ENCODE peak calls at places on chromosome 11, in ten cellular contexts. J is hepatocyte; U is AG09309; M is ovary; G is AG10803; S is brain microvascular endothelial cell; B is psoas muscle; N is activated CD8-positive, alpha-beta T cell treated with anti-CD3 and anti-CD28 coated beads for 36 hours; K is progenitor cell of endocrine pancreas; O is fibroblast of lung. Q is an unnamed sample.

GRCh38 chr11:70191495-70192140 is 11.5 kb upstream of the FADD start:
- DNase-seq in O (peak), M (peak), G (peak), U (no peak), B (peak), J (peak), N (peak), K (peak), S (peak), Q (peak)

GRCh38 chr11:132422725-132423124 is 1052.3 kb downstream of the NTM start:
- DNase-seq in S (no peak), K (no peak), M (no peak), O (no peak), J (no peak), U (no peak), N (no peak), G (no peak), B (no peak), Q (no peak)

GRCh38 chr11:387193-387793 is 6.7 kb upstream of the PKP3 start:
- DNase-seq in O (no peak), N (no peak), K (no peak), J (no peak), G (no peak), U (no peak), M (no peak), S (no peak), B (no peak), Q (no peak)

GRCh38 chr11:126431401-126432064 is 76.0 kb downstream of the ST3GAL4 start:
- DNase-seq in U (peak), O (peak), N (no peak), B (peak), S (peak), J (peak), M (peak), K (no peak), G (peak), Q (no peak)

GRCh38 chr11:34190192-34191139 is 85.0 kb downstream of the NAT10 start:
- DNase-seq in J (no peak), B (no peak), G (no peak), U (no peak), M (no peak), S (no peak), O (no peak), N (no peak), K (no peak), Q (no peak)

GRCh38 chr11:15903246-15903645 is 453.1 kb downstream of the SOX6 start:
- DNase-seq in J (peak), S (no peak), O (no peak), G (no peak), K (no peak), B (no peak), M (no peak), U (no peak), N (no peak), Q (no peak)

GRCh38 chr11:8832571-8833260 is 78.3 kb upstream of the AKIP1 start:
- DNase-seq in S (no peak), N (peak), K (no peak), O (peak), U (no peak), J (peak), M (no peak), B (no peak), G (peak), Q (peak)

GRCh38 chr11:69489031-69489745 is 7.7 kb downstream of the LINC01488 start:
- DNase-seq in J (no peak), G (no peak), K (no peak), U (no peak), B (peak), N (no peak), S (no peak), M (no peak), O (no peak), Q (no peak)

GRCh38 chr11:92204731-92205130 is 19.9 kb upstream of the FAT3 start:
- DNase-seq in K (no peak), J (no peak), B (no peak), O (peak), S (no peak), N (no peak), M (no peak), G (peak), U (no peak), Q (no peak)

GRCh38 chr11:45272701-45273100 is 13.4 kb downstream of the SYT13 start:
- DNase-seq in O (no peak), U (no peak), J (no peak), G (no peak), B (no peak), S (no peak), N (no peak), K (no peak), M (no peak), Q (no peak)

GRCh38 chr11:96105944-96106343 is 182.0 kb upstream of the MTMR2 start:
- DNase-seq in N (no peak), K (no peak), O (no peak), G (no peak), J (no peak), S (no peak), B (no peak), M (no peak), U (no peak), Q (no peak)

GRCh38 chr11:96107143-96107829 is 183.4 kb upstream of the MTMR2 start:
- DNase-seq in S (no peak), M (no peak), O (no peak), U (no peak), J (no peak), G (no peak), N (no peak), B (no peak), K (no peak), Q (no peak)

GRCh38 chr11:96103102-96103501 is 179.2 kb upstream of the MTMR2 start:
- DNase-seq in G (no peak), K (no peak), N (no peak), U (no peak), S (no peak), O (no peak), J (no peak), B (no peak), M (no peak), Q (no peak)

GRCh38 chr11:96103721-96104120 is 179.8 kb upstream of the MTMR2 start:
- DNase-seq in G (no peak), N (no peak), M (no peak), U (no peak), K (no peak), S (no peak), O (no peak), J (no peak), B (no peak), Q (no peak)

DNA sequence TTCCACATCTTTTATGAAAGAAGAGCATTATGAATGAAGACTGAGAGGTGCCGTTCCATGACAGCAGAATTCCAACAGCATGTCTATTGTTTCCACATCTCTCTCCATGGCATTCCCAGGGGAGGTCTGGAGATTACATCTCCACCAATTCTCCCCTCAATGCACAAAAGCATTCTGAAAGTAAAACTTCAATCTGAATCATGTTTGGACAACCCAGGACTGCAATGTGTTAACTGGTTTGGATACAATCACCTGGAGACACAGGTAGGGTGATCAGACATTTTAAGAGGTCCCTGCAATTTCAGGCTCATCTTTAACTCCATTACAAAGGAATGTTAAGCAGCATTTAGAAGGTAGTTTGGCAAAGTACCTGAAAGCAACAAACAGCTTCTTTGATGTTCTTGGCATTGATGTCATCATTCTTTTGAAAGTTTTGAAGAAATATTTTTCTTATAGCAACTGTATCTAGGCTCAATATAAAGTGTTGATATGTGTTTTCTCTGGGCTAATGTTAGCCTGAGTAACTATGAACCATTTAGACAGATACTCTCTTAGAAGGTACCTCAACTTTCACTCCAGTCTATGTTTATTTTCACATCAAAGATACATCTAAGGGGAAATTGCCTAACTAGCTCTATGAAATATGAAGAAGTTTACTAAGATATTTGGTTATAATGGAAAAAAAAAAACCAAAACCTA is 181.4 kb upstream of the MTMR2 start:
- DNase-seq in G (peak), N (no peak), J (no peak), O (no peak), U (no peak), B (no peak), M (no peak), S (no peak), K (no peak), Q (no peak)
- TF ChIP-seq CTCF in G (no peak), N (no peak), J (no peak), O (no peak), U (no peak), B (no peak), M (no peak), S (no peak), K (no peak), Q (no peak)

DNA sequence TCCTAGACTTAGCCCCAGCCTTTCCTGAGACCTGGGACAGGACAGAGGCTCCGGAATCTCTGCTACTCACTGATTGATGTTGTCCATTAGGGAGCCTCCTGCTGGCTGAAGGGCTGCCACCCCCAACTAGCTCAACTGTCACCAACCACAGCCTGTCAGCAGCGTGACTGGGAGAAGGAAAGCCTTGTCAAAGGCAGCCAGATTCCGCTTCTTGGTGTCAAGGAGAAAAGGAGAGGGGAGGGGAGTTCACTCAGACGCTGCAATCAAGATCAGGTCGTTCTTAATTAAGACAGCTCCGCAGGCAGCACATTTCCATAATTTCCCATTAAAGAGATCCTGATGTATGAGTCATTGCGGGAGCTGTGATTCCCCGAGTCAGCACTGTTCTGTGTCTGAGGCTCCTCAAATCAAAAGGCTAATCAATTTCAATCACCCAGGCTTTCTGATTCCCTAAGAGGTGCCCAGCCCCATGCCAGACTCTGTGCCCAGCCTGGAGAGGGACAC is 152.8 kb upstream of the ZBED5 start:
- DNase-seq in J (peak), M (no peak), G (peak), S (peak), B (peak), O (peak), K (no peak), U (no peak), N (no peak), Q (no peak)
- TF ChIP-seq CTCF in J (peak), M (no peak), G (peak), S (peak), B (peak), O (peak), K (no peak), U (peak), N (no peak), Q (no peak)

GRCh38 chr11:19453893-19454292 is 213.1 kb upstream of the E2F8 start:
- DNase-seq in M (peak), J (no peak), O (peak), K (no peak), B (peak), G (peak), U (no peak), S (peak), N (no peak), Q (no peak)
- TF ChIP-seq CTCF in M (no peak), J (no peak), O (no peak), K (no peak), B (no peak), G (no peak), U (no peak), S (no peak), N (no peak), Q (no peak)

GRCh38 chr11:68213555-68214172 is 568 bp upstream of the KMT5B start:
- DNase-seq in O (peak), J (peak), G (peak), N (peak), K (peak), M (peak), U (peak), S (peak), B (peak), Q (peak)

GRCh38 chr11:68214173-68215086 is 1.3 kb upstream of the KMT5B start:
- DNase-seq in S (peak), N (peak), K (peak), U (no peak), B (peak), J (no peak), M (no peak), O (peak), G (no peak), Q (peak)

GRCh38 chr11:68211546-68211945 is 1.6 kb downstream of the KMT5B start:
- DNase-seq in N (peak), S (no peak), M (no peak), K (no peak), G (no peak), B (no peak), U (no peak), O (no peak), J (peak), Q (no peak)

GRCh38 chr11:68213135-68213515 is at the start of gene KMT5B:
- DNase-seq in K (no peak), J (peak), S (peak), N (peak), U (no peak), B (no peak), M (peak), O (peak), G (peak), Q (peak)

DNA sequence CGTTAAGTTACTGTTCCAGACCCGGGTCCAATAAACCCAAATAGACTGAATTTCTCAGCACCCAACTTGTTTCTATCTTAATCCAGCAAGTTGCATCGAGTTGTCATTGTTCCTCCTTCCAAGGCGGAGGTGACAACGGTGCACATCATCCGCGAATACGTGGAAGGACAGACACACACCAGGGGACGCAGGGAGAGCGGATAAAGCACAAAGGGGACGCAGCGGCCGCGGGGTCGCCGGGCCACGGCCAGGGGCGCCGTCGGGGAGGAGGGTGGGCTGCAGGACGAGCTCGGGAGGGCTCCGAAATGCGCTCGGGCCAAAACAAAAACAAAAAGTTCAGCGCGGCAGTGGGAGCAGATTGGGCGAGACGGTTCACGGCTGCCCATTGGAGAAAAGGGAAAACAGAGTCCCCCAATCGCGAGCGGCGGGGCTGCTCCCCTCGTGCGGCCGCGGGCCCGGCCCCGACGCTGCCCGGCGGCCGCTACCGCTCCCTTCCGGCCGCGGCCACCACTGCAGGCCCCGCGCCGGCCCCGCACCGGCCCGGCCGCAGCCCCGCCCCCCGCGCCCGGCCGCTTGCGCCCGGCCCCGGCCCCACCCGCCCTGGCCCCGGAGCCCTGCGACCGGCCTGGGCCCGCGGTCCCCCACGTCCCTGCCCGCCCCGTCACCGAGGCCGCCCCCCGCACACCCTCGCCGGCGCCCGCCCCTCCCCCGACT is 518 bp downstream of the KMT5B start:
- DNase-seq in K (peak), U (peak), N (peak), J (peak), B (peak), O (peak), S (peak), M (peak), G (peak), Q (peak)
- TF ChIP-seq CTCF in K (peak), U (peak), N (no peak), J (peak), B (peak), O (no peak), S (no peak), M (no peak), G (no peak), Q (peak)

GRCh38 chr11:2929880-2930704 is 872 bp upstream of the PHLDA2 start:
- DNase-seq in G (peak), N (peak), B (peak), S (peak), K (no peak), J (peak), O (peak), U (no peak), M (no peak), Q (peak)
- TF ChIP-seq CTCF in G (peak), N (peak), B (peak), S (peak), K (no peak), J (no peak), O (peak), U (peak), M (no peak), Q (peak)

GRCh38 chr11:6473481-6474422 is at the start of gene TRIM3:
- DNase-seq in N (peak), B (peak), K (peak), J (peak), U (peak), S (peak), M (peak), O (peak), G (peak), Q (peak)
- TF ChIP-seq CTCF in N (no peak), B (no peak), K (peak), J (peak), U (peak), S (peak), M (no peak), O (peak), G (peak), Q (no peak)